ENCODE peak calls at places on chromosomes 1 and 21, in ten cellular contexts. X is fibroblast of lung, R is NT2/D1, E is neural progenitor cell, T is PC-3, G is colonic mucosa, W is adipocyte, Q is mesendoderm, H is HepG2, F is GM23248. C is an unnamed sample. For H3K36me3, the result is how much of the 10 kb centered on the place peaks cover.

GRCh38 chr1:223123238-223123976 is 19.6 kb downstream of the TLR5 start:
- DNase-seq in R (peak), G (peak), E (peak), T (peak), Q (peak), X (peak), H (peak), W (peak), F (peak), C (peak)

GRCh38 chr1:28804071-28804470 is 7.9 kb upstream of the OPRD1 start:
- DNase-seq in X (no peak), W (no peak), T (no peak), Q (no peak), H (no peak), G (no peak), F (no peak), E (peak), R (peak), C (no peak)

GRCh38 chr1:10788592-10789006 is 7.8 kb downstream of the CASZ1 start:
- DNase-seq in Q (peak), G (no peak), E (peak), R (no peak), H (peak), F (no peak), T (peak), X (peak), W (peak), C (no peak)

GRCh38 chr1:208807446-208808117 is 563.4 kb upstream of the PLXNA2 start:
- DNase-seq in G (no peak), H (no peak), W (no peak), R (no peak), Q (no peak), X (peak), E (no peak), F (peak), T (peak), C (no peak)

GRCh38 chr1:3553166-3553939 is 58.0 kb downstream of the MEGF6 start:
- DNase-seq in T (peak), X (no peak), G (no peak), H (no peak), R (no peak), F (peak), E (no peak), W (peak), Q (no peak), C (no peak)

GRCh38 chr1:76035053-76035452 is 39.5 kb upstream of the ST6GALNAC3 start:
- DNase-seq in R (no peak), W (peak), G (peak), E (no peak), T (peak), Q (no peak), X (no peak), H (peak), F (no peak), C (no peak)

GRCh38 chr1:32989160-32989894 is 24.7 kb upstream of the RNF19B start:
- DNase-seq in H (no peak), W (peak), F (peak), G (peak), X (peak), E (no peak), R (no peak), Q (peak), T (peak), C (no peak)

GRCh38 chr21:45818904-45819285 is 162.7 kb upstream of the COL6A1 start:
- DNase-seq in W (peak), F (peak), Q (no peak), H (peak), G (no peak), R (no peak), T (peak), X (peak), E (no peak), C (peak)

GRCh38 chr1:3515774-3516480 is 61.5 kb downstream of the ARHGEF16 start:
- DNase-seq in G (no peak), F (no peak), T (no peak), X (peak), W (peak), Q (no peak), E (no peak), H (no peak), R (no peak), C (peak)

GRCh38 chr1:25232866-25233784 is 823 bp upstream of the SYF2 start:
- DNase-seq in X (peak), Q (peak), G (peak), T (peak), R (peak), F (peak), E (peak), H (peak), W (peak), C (peak)

GRCh38 chr1:154752273-154753030 is 117.6 kb downstream of the KCNN3 start:
- DNase-seq in R (no peak), G (no peak), T (peak), W (no peak), E (no peak), X (no peak), H (no peak), F (no peak), Q (no peak), C (no peak)

GRCh38 chr1:201503397-201504176 is 3.3 kb downstream of the CSRP1 start:
- DNase-seq in G (no peak), W (peak), T (peak), Q (peak), X (peak), H (peak), E (peak), F (peak), R (peak), C (no peak)

GRCh38 chr1:17514776-17515175 is 24.7 kb upstream of the ARHGEF10L start:
- DNase-seq in X (no peak), G (no peak), E (no peak), T (no peak), W (no peak), Q (no peak), R (no peak), F (no peak), H (no peak), C (no peak)

GRCh38 chr1:62438163-62438562 is 1.3 kb downstream of the USP1 start:
- DNase-seq in W (peak), T (peak), X (peak), Q (peak), G (no peak), R (no peak), E (no peak), H (no peak), F (peak), C (no peak)

GRCh38 chr1:41368384-41368783 is 7.2 kb downstream of the FOXO6 start:
- DNase-seq in R (no peak), H (no peak), W (no peak), E (no peak), Q (no peak), F (no peak), T (no peak), G (no peak), X (no peak), C (no peak)

GRCh38 chr1:246613131-246613758 is 47.0 kb downstream of the CNST start:
- DNase-seq in Q (no peak), T (no peak), X (no peak), F (no peak), G (no peak), W (no peak), H (no peak), E (no peak), R (no peak), C (no peak)

GRCh38 chr1:53949023-53949611 is 3.0 kb downstream of the LRRC42 start:
- DNase-seq in F (peak), X (peak), E (peak), R (peak), W (peak), H (peak), G (peak), T (peak), Q (peak), C (peak)

GRCh38 chr1:230361941-230362340 is 64.2 kb downstream of the PGBD5 start:
- DNase-seq in G (no peak), F (no peak), W (no peak), H (no peak), Q (no peak), E (no peak), T (no peak), R (no peak), X (no peak), C (no peak)

GRCh38 chr1:244758700-244759099 is 76.8 kb upstream of the COX20 start:
- DNase-seq in R (no peak), G (no peak), T (no peak), W (no peak), F (no peak), H (no peak), E (no peak), Q (peak), X (no peak), C (no peak)

GRCh38 chr1:25041869-25042268 is 111.8 kb upstream of the RUNX3 start:
- DNase-seq in X (no peak), W (no peak), T (no peak), Q (no peak), R (no peak), G (no peak), F (no peak), H (no peak), E (no peak), C (peak)

GRCh38 chr1:78833491-78833890 is 173.0 kb downstream of the ADGRL4 start:
- DNase-seq in G (no peak), T (peak), H (no peak), Q (no peak), W (peak), X (peak), E (no peak), F (peak), R (no peak), C (no peak)

GRCh38 chr1:235612761-235613160 is 36.8 kb downstream of the GNG4 start:
- DNase-seq in F (no peak), G (no peak), W (no peak), E (no peak), Q (no peak), T (no peak), R (no peak), H (no peak), X (no peak), C (no peak)

GRCh38 chr1:113375878-113376277 is 14.4 kb upstream of the MAGI3 start:
- DNase-seq in T (no peak), F (no peak), R (no peak), H (no peak), G (no peak), X (no peak), E (no peak), W (no peak), Q (no peak), C (no peak)

GRCh38 chr1:160009088-160009487 is 22.7 kb downstream of the PIGM start:
- DNase-seq in H (no peak), Q (no peak), G (no peak), R (no peak), W (no peak), F (no peak), X (no peak), E (no peak), T (no peak), C (no peak)

GRCh38 chr1:93723101-93723500 is 41.5 kb upstream of the BCAR3 start:
- DNase-seq in E (peak), G (no peak), F (peak), X (peak), T (peak), R (no peak), H (no peak), Q (peak), W (peak), C (no peak)

GRCh38 chr1:39142394-39143060 is 62.0 kb upstream of the MACF1 start:
- DNase-seq in T (peak), R (no peak), Q (peak), F (no peak), X (peak), E (peak), G (no peak), H (no peak), W (peak), C (no peak)

GRCh38 chr21:41506526-41507520 is 1.1 kb downstream of the TMPRSS2 start:
- DNase-seq in H (no peak), T (peak), E (peak), W (peak), F (peak), G (peak), Q (peak), R (no peak), X (peak), C (no peak)

DNA sequence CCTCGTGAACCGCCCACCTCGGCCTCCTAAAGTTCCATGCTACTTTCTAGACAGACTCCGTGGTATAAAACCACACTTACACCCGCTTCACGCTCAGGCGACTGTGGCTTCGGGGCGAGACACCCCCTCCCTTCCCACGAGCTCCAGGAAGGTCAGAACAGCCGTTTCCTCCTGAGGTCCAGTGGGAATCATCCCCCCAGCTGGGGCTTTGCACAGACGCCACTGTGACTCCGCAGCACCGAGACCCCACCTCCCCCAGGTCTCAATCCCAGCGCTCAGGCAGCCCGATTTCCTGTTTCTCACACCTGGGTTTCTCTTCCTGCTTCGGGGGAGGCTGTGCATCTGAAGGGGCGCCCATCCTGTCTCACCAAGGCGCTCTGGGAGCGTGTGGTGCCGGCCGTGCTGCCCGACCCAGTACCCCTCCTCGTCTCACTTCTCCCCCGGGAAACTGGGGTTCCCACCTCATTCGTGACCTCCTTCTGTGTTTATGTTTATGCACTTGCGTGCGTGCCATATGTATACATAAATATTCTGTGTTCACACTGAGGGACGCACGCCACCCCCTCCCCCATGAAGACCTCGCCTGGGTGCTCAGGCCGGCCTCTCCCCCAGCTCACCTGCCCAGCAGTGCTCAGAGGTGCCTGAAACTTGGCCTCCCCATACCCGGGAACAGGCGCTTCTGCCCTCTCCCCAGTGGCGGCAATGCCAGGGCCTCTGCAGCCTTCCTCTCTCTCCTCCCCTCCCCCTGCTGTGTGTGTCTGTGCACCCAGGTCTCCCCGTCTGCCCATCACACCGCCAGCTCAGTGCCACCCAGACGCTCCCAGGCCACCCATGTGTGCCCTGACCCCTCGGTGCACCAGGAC is 14.6 kb downstream of the SLC35E2B start:
- DNase-seq in R (no peak), H (no peak), F (no peak), E (no peak), X (no peak), W (no peak), Q (no peak), G (peak), T (peak), C (peak)
- H3K9ac ChIP-seq in R (no peak), H (peak), F (no peak), E (no peak), X (no peak), W (no peak), Q (peak), G (peak), T (no peak), C (peak)

GRCh38 chr1:156228501-156228900 is 13.5 kb upstream of the BGLAP start:
- DNase-seq in F (no peak), X (no peak), E (no peak), R (no peak), T (no peak), H (no peak), W (no peak), Q (no peak), G (no peak), C (no peak)

GRCh38 chr1:156230102-156230501 is 11.9 kb upstream of the BGLAP start:
- DNase-seq in G (no peak), W (no peak), X (no peak), T (no peak), E (no peak), F (no peak), R (no peak), Q (no peak), H (no peak), C (no peak)

GRCh38 chr1:156225677-156226014 is 12.8 kb downstream of the PMF1 start:
- DNase-seq in E (no peak), W (no peak), G (no peak), Q (no peak), X (no peak), R (no peak), H (no peak), F (no peak), T (no peak), C (no peak)

GRCh38 chr1:156226116-156226538 is 13.3 kb downstream of the PMF1 start:
- DNase-seq in T (no peak), R (no peak), W (no peak), Q (no peak), F (no peak), X (no peak), G (no peak), H (no peak), E (no peak), C (no peak)

GRCh38 chr1:156226782-156227181 is 14.0 kb downstream of the PMF1 start:
- DNase-seq in F (no peak), X (no peak), Q (no peak), H (no peak), W (no peak), R (no peak), G (no peak), T (no peak), E (no peak), C (no peak)
- H3K36me3 ChIP-seq in F (under half), X (under half), Q (under half), H (under half), W (under half), R (half or more), G (under half), T (under half), E (under half), C (under half)

DNA sequence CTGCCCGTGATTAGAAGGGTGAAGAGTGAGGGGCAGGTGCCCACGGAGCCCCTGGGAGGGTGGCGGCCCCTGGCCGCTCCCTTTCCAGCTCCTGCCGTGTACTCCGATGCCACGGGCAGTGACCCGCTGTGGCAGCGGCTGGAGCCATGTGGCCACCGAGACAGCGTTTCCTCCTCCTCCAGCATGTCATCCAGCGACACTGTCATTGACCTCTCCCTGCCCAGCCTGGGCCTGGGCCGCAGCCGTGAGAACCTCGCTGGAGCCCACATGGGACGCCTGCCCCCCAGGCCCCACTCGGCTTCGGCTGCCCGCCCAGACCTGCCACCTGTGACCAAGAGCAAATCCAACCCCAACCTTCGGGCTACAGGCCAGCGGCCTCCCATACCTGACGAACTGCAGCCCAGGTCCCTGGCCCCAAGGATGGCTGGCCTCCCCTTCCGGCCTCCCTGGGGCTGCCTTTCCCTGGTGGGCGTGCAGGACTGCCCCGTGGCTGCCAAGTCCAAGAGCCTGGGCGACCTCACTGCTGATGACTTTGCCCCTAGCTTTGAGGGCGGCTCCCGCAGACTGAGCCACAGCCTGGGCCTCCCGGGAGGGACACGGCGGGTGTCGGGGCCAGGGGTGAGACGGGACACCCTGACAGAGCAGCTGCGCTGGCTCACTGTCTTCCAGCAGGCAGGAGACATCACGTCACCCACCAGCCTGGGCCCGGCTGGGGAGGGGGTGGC is 22.0 kb downstream of the PANK4 start:
- DNase-seq in F (peak), Q (no peak), X (no peak), H (no peak), G (no peak), W (no peak), R (no peak), T (no peak), E (no peak), C (no peak)
- H3K9ac ChIP-seq in F (no peak), Q (no peak), X (no peak), H (no peak), G (no peak), W (no peak), R (no peak), T (no peak), E (no peak), C (no peak)

GRCh38 chr1:204271970-204272369 is 58.2 kb upstream of the GOLT1A start:
- DNase-seq in X (no peak), T (no peak), Q (no peak), W (no peak), R (no peak), E (no peak), G (no peak), H (no peak), F (no peak), C (no peak)
- H3K36me3 ChIP-seq in X (under half), T (under half), Q (under half), W (under half), R (under half), E (under half), G (under half), H (under half), F (under half), C (under half)

C was measured in DND-41.